ENCODE peak calls at places on chromosomes 4 and X, in seven cellular contexts. Q is K562, N is IMR-90, G is SK-N-SH, U is H1, A is GM12878, R is HepG2. X is an unnamed sample.
A peak's percentile ranks its signal among the peaks of the same experiment; 100 is the strongest.

GRCh38 chrX:107710617-107711391 is 64.8 kb downstream of the TSC22D3 start:
- DNase-seq in U (no peak), N (peak; percentile 93), A (peak; percentile 87), Q (peak; percentile 69), G (no peak), R (peak; percentile 43), X (peak; percentile 84)

GRCh38 chr4:94488667-94489066 is 36.9 kb downstream of the PDLIM5 start:
- DNase-seq in N (peak; percentile 87), U (no peak), Q (no peak), A (no peak), G (no peak), R (no peak), X (peak; percentile 35)

GRCh38 chr4:17763352-17763890 is 18.0 kb downstream of the FAM184B start:
- DNase-seq in N (no peak), U (no peak), R (no peak), G (peak; percentile 39), A (no peak), Q (no peak), X (no peak)

GRCh38 chr4:85431156-85431555 is 43.8 kb upstream of the ARHGAP24 start:
- DNase-seq in A (no peak), Q (no peak), R (no peak), U (no peak), G (no peak), N (no peak), X (peak; percentile 6)

GRCh38 chrX:16067886-16068515 is 55.4 kb upstream of the GRPR start:
- DNase-seq in Q (no peak), A (peak; percentile 30), R (no peak), U (no peak), G (no peak), N (no peak), X (no peak)

GRCh38 chr4:87090305-87090704 is 130.1 kb downstream of the KLHL8 start:
- DNase-seq in N (no peak), G (no peak), R (no peak), Q (no peak), U (no peak), A (no peak), X (no peak)

GRCh38 chrX:20459410-20460350 is 193.0 kb upstream of the RPS6KA3 start:
- DNase-seq in U (no peak), Q (no peak), R (no peak), G (no peak), A (no peak), N (no peak), X (no peak)

GRCh38 chr4:39932776-39933402 is 44.8 kb downstream of the PDS5A start:
- DNase-seq in G (no peak), Q (no peak), A (no peak), U (no peak), R (no peak), N (no peak), X (no peak)

GRCh38 chr4:161919442-161920220 is 244.2 kb downstream of the FSTL5 start:
- DNase-seq in R (no peak), G (no peak), Q (no peak), A (no peak), N (no peak), U (no peak), X (no peak)

GRCh38 chrX:71103110-71103983 is 3.2 kb downstream of the CXorf65 start:
- DNase-seq in G (peak; percentile 64), U (peak; percentile 43), Q (peak; percentile 94), N (no peak), R (no peak), A (no peak), X (no peak)

GRCh38 chr4:26687728-26688127 is 103.8 kb downstream of the TBC1D19 start:
- DNase-seq in A (no peak), Q (no peak), G (no peak), R (no peak), U (no peak), N (peak; percentile 94), X (no peak)

GRCh38 chrX:40845331-40845911 is 110.1 kb upstream of the MED14 start:
- DNase-seq in A (no peak), R (peak; percentile 6), N (peak; percentile 95), G (no peak), Q (no peak), U (peak; percentile 34), X (no peak)

GRCh38 chr4:2862528-2862927 is 18.9 kb downstream of the ADD1 start:
- DNase-seq in G (no peak), N (peak; percentile 41), U (peak; percentile 44), R (no peak), A (no peak), Q (peak; percentile 30), X (no peak)

GRCh38 chrX:106510713-106511411 is 100.9 kb upstream of the RADX start:
- DNase-seq in Q (no peak), A (no peak), U (no peak), R (no peak), N (no peak), G (no peak), X (no peak)

GRCh38 chr4:41799126-41799525 is 50.6 kb upstream of the PHOX2B start:
- DNase-seq in N (no peak), R (no peak), Q (no peak), G (no peak), U (no peak), A (no peak), X (no peak)

GRCh38 chr4:71604785-71605184 is 179.1 kb downstream of the GC start:
- DNase-seq in N (no peak), A (peak; percentile 80), R (no peak), Q (no peak), U (no peak), G (no peak), X (no peak)

GRCh38 chr4:152691761-152692160 is 12.0 kb upstream of the TMEM154 start:
- DNase-seq in A (no peak), R (peak; percentile 20), Q (no peak), G (no peak), U (no peak), N (no peak), X (no peak)

GRCh38 chrX:49089553-49089952 is 9.9 kb upstream of the WDR45 start:
- DNase-seq in R (no peak), Q (no peak), G (no peak), U (no peak), N (no peak), A (no peak), X (no peak)

GRCh38 chr4:156774422-156774821 is 197.2 kb downstream of the PDGFC start:
- DNase-seq in G (no peak), Q (no peak), U (no peak), A (no peak), R (peak; percentile 34), N (peak; percentile 96), X (no peak)

GRCh38 chr4:180527993-180528392 is 1715.2 kb upstream of the TENM3 start:
- DNase-seq in N (no peak), R (no peak), U (no peak), A (no peak), G (no peak), Q (no peak), X (no peak)

GRCh38 chr4:6107114-6107791 is 89.0 kb upstream of the C4orf50 start:
- DNase-seq in N (no peak), U (no peak), R (no peak), Q (no peak), A (no peak), G (peak; percentile 82), X (no peak)

GRCh38 chr4:180960758-180961401 is 1282.3 kb upstream of the TENM3 start:
- DNase-seq in A (no peak), U (no peak), R (no peak), G (peak; percentile 34), N (no peak), Q (no peak), X (no peak)

GRCh38 chr4:40933272-40934053 is 183.7 kb downstream of the NSUN7 start:
- DNase-seq in Q (no peak), R (no peak), A (no peak), U (no peak), G (peak; percentile 20), N (peak; percentile 86), X (no peak)

GRCh38 chr4:52572936-52573485 is 86.1 kb downstream of the USP46 start:
- DNase-seq in A (no peak), R (no peak), G (no peak), Q (no peak), U (no peak), N (peak; percentile 90), X (no peak)
- H3K4me2 ChIP-seq in A (no peak overlapping the region), R (no peak overlapping the region), G (no peak overlapping the region), Q (no peak overlapping the region), U (no peak overlapping the region), N (peak overlapping the region; percentile 66), X (peak overlapping the region; percentile 26)

DNA sequence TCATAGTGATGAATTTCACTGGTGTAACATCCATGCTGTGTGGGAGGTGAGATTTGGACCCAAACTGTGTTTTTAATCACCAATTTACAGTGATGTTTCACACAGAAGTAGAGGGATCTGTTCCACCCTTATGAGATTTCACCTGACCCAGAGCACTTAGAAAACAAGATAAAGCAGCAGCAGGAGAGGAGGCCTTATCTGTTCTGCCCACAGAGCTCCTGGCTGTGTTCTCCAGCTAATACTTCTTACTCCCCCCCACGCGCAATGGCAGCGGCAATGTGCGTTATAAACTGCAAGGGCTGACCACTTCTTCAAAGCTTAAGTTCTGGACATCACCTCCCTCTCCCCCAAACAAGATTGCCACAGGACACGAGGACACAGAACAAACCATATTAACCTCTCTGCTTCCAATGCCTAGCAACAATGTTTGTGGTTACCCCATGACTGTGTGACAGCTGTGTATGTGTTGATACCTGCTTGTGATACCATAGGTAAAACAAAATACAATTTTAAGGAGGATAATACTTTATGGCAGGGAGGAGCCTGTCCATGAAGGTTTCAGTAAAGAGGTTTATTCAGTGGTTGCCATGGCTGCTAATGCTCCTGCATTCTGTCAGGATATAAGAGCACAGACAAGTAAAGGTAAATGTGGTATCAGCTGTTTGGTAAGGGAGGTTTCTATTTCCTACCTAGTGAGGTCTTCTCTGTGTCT is 210.1 kb downstream of the SOWAHB start:
- DNase-seq in R (no peak), U (no peak), G (peak; percentile 52), N (no peak), Q (peak; percentile 44), A (no peak), X (no peak)
- TF ChIP-seq USF2 in R (no peak), U (no peak), G (no peak), N (no peak), Q (no peak), A (no peak), X (no peak)

GRCh38 chr4:8543623-8544022 is 36.6 kb upstream of the GPR78 start:
- DNase-seq in Q (no peak), G (no peak), A (no peak), N (no peak), R (no peak), U (no peak), X (no peak)
- H3K4me2 ChIP-seq in Q (no peak overlapping the region), G (no peak overlapping the region), A (no peak overlapping the region), N (no peak overlapping the region), R (no peak overlapping the region), U (no peak overlapping the region), X (no peak overlapping the region)

GRCh38 chr4:109433281-109434006 is at the start of gene SEC24B:
- DNase-seq in A (peak; percentile 43), G (peak; percentile 93), U (no peak), R (peak; percentile 73), Q (peak; percentile 86), N (peak; percentile 62), X (peak; percentile 83)

GRCh38 chr4:109434007-109434792 is 585 bp downstream of the SEC24B start:
- DNase-seq in N (peak; percentile 18), Q (peak; percentile 59), U (no peak), G (peak; percentile 64), R (peak; percentile 18), A (no peak), X (no peak)

GRCh38 chr4:109432203-109432602 is 1.4 kb upstream of the SEC24B start:
- DNase-seq in U (no peak), Q (no peak), G (no peak), N (no peak), R (no peak), A (no peak), X (no peak)

GRCh38 chr4:109434793-109435080 is 1.1 kb downstream of the SEC24B start:
- DNase-seq in G (no peak), N (peak; percentile 37), A (no peak), R (no peak), U (no peak), Q (no peak), X (no peak)

GRCh38 chr4:109432676-109433075 is 939 bp upstream of the SEC24B start:
- DNase-seq in Q (no peak), R (no peak), N (peak; percentile 77), A (no peak), G (no peak), U (no peak), X (no peak)
- TF ChIP-seq USF2 in Q (no peak), R (no peak), N (no peak), A (no peak), G (no peak), U (no peak), X (no peak)

X was measured in A549.